ENCODE peak calls at places on chromosome 20, in ten cellular contexts. U is brain microvascular endothelial cell, V is neural progenitor cell, N is left ventricle myocardium inferior, D is kidney, X is pancreas, S is Peyer's patch, B is AG04450, H is upper lobe of right lung, J is heart right ventricle. C is an unnamed sample.

GRCh38 chr20:2596673-2597279 is 55.7 kb upstream of the NOP56 start:
- DNase-seq in V (no peak), X (no peak), D (no peak), B (no peak), N (no peak), S (no peak), J (no peak), U (peak), H (no peak), C (no peak)

GRCh38 chr20:59788196-59788735 is 145.2 kb downstream of the SYCP2 start:
- DNase-seq in S (no peak), D (no peak), V (no peak), N (no peak), H (no peak), J (no peak), U (no peak), X (no peak), B (no peak), C (no peak)

GRCh38 chr20:62358171-62358719 is 8.9 kb downstream of the LAMA5 start:
- DNase-seq in V (no peak), B (no peak), H (no peak), J (no peak), N (peak), S (no peak), U (no peak), X (peak), D (peak), C (no peak)

GRCh38 chr20:59902470-59902869 is 31.0 kb downstream of the SYCP2 start:
- DNase-seq in S (no peak), V (no peak), D (no peak), N (no peak), X (no peak), B (no peak), J (no peak), H (no peak), U (no peak), C (no peak)

GRCh38 chr20:16500197-16500596 is 73.1 kb downstream of the KIF16B start:
- DNase-seq in B (no peak), V (no peak), U (no peak), S (no peak), H (no peak), X (no peak), J (no peak), D (no peak), N (no peak), C (no peak)

GRCh38 chr20:4091332-4092135 is 76.2 kb upstream of the RNF24 start:
- DNase-seq in V (peak), U (peak), H (peak), N (peak), J (peak), D (no peak), S (peak), X (peak), B (peak), C (peak)

GRCh38 chr20:20491110-20491783 is 123.3 kb downstream of the INSM1 start:
- DNase-seq in N (no peak), U (no peak), V (no peak), H (no peak), B (no peak), J (no peak), S (no peak), D (no peak), X (no peak), C (no peak)

GRCh38 chr20:3173582-3174441 is 463 bp upstream of the LZTS3 start:
- DNase-seq in H (peak), X (peak), J (peak), V (peak), D (peak), B (peak), S (peak), N (peak), U (peak), C (peak)

GRCh38 chr20:63087872-63088680 is 81.3 kb upstream of the BHLHE23 start:
- DNase-seq in J (no peak), X (peak), V (no peak), N (peak), S (peak), B (no peak), D (peak), H (peak), U (no peak), C (no peak)

GRCh38 chr20:63114006-63114692 is 101.8 kb downstream of the YTHDF1 start:
- DNase-seq in D (peak), J (no peak), H (no peak), X (no peak), N (no peak), B (no peak), S (no peak), U (no peak), V (no peak), C (no peak)

GRCh38 chr20:17029698-17030097 is 197.1 kb upstream of the PCSK2 start:
- DNase-seq in D (no peak), B (no peak), X (no peak), J (no peak), V (no peak), N (no peak), U (no peak), H (no peak), S (no peak), C (no peak)

GRCh38 chr20:62141397-62142251 is 1.6 kb downstream of the PSMA7 start:
- DNase-seq in N (no peak), D (no peak), X (peak), S (peak), J (no peak), B (no peak), H (no peak), V (peak), U (no peak), C (no peak)

GRCh38 chr20:55417797-55418196 is 587.5 kb downstream of the CBLN4 start:
- DNase-seq in S (no peak), U (no peak), B (no peak), N (no peak), J (no peak), D (no peak), V (no peak), X (no peak), H (no peak), C (no peak)

GRCh38 chr20:10602141-10602660 is 71.6 kb downstream of the JAG1 start:
- DNase-seq in X (no peak), S (no peak), V (no peak), J (no peak), B (no peak), H (no peak), D (no peak), N (no peak), U (no peak), C (no peak)

GRCh38 chr20:63374532-63374931 is 13.4 kb upstream of the CHRNA4 start:
- DNase-seq in D (no peak), U (no peak), B (no peak), H (no peak), X (peak), V (no peak), J (no peak), N (no peak), S (no peak), C (no peak)

GRCh38 chr20:63531686-63532448 is 5.3 kb downstream of the PTK6 start:
- DNase-seq in H (no peak), X (no peak), N (no peak), U (no peak), D (peak), V (peak), B (no peak), J (no peak), S (peak), C (no peak)

GRCh38 chr20:19778404-19778803 is 20.3 kb downstream of the RIN2 start:
- DNase-seq in J (no peak), S (no peak), H (no peak), U (no peak), V (no peak), X (no peak), B (no peak), D (no peak), N (no peak), C (no peak)

GRCh38 chr20:59004763-59005522 is 2.1 kb downstream of the CTSZ start:
- DNase-seq in J (peak), N (peak), V (no peak), H (peak), D (peak), B (no peak), U (no peak), S (peak), X (no peak), C (no peak)

GRCh38 chr20:17010181-17010580 is 216.7 kb upstream of the PCSK2 start:
- DNase-seq in B (no peak), H (no peak), V (no peak), X (no peak), S (no peak), D (no peak), J (no peak), U (no peak), N (no peak), C (no peak)

GRCh38 chr20:4637081-4637797 is 84.5 kb upstream of the PRND start:
- DNase-seq in B (no peak), U (no peak), V (peak), D (no peak), H (no peak), J (no peak), S (no peak), N (no peak), X (no peak), C (no peak)

GRCh38 chr20:44715495-44716308 is 533 bp downstream of the CCN5 start:
- DNase-seq in B (no peak), D (peak), S (no peak), J (no peak), X (no peak), H (no peak), N (no peak), V (no peak), U (no peak), C (no peak)

GRCh38 chr20:58143531-58143930 is 84.9 kb downstream of the ANKRD60 start:
- DNase-seq in X (no peak), S (peak), J (no peak), N (no peak), V (no peak), D (no peak), U (no peak), H (peak), B (no peak), C (no peak)

GRCh38 chr20:50089140-50089786 is 23.7 kb downstream of the UBE2V1 start:
- DNase-seq in D (no peak), X (no peak), B (no peak), H (no peak), V (no peak), U (no peak), S (no peak), J (no peak), N (no peak), C (no peak)

GRCh38 chr20:59628171-59628570 is 23.8 kb downstream of the PHACTR3 start:
- DNase-seq in H (no peak), J (no peak), U (no peak), V (no peak), D (no peak), S (no peak), X (no peak), N (no peak), B (no peak), C (peak)

GRCh38 chr20:1676650-1677049 is 19.1 kb upstream of the SIRPG start:
- DNase-seq in V (no peak), X (no peak), J (no peak), H (no peak), B (no peak), D (no peak), U (no peak), N (no peak), S (no peak), C (no peak)

GRCh38 chr20:36155991-36156390 is 1.5 kb downstream of the EPB41L1 start:
- DNase-seq in J (no peak), H (no peak), B (no peak), U (no peak), N (no peak), V (no peak), D (no peak), X (no peak), S (no peak), C (peak)

GRCh38 chr20:48656661-48657211 is 171.1 kb downstream of the PREX1 start:
- DNase-seq in B (no peak), J (no peak), H (no peak), N (no peak), X (no peak), D (no peak), U (no peak), S (no peak), V (peak), C (peak)

GRCh38 chr20:47489448-47489872 is 12.2 kb upstream of the NCOA3 start:
- DNase-seq in J (peak), D (no peak), X (no peak), V (no peak), S (peak), N (no peak), B (no peak), U (no peak), H (no peak), C (peak)

GRCh38 chr20:47063808-47064207 is 169.2 kb downstream of the EYA2 start:
- DNase-seq in U (no peak), V (peak), X (no peak), B (no peak), H (no peak), J (no peak), S (no peak), D (no peak), N (no peak), C (no peak)

GRCh38 chr20:55667955-55668354 is 337.4 kb downstream of the CBLN4 start:
- DNase-seq in J (no peak), X (no peak), H (no peak), N (no peak), B (no peak), S (no peak), U (no peak), V (no peak), D (no peak), C (no peak)

GRCh38 chr20:46671866-46672542 is 17.2 kb downstream of the TP53RK start:
- DNase-seq in S (no peak), N (no peak), J (no peak), D (no peak), B (no peak), H (no peak), U (no peak), X (no peak), V (no peak), C (no peak)

GRCh38 chr20:43318749-43319148 is 129.0 kb upstream of the PTPRT start:
- DNase-seq in V (no peak), H (no peak), B (no peak), J (no peak), D (no peak), N (no peak), S (no peak), U (no peak), X (no peak), C (no peak)
- TF ChIP-seq CTCF in V (no peak), H (no peak), B (no peak), J (no peak), D (no peak), N (no peak), S (no peak), U (no peak), X (no peak), C (no peak)

GRCh38 chr20:18541741-18542140 is 25.5 kb upstream of the SMIM26 start:
- DNase-seq in H (no peak), B (no peak), S (no peak), X (no peak), N (no peak), U (no peak), V (no peak), D (no peak), J (no peak), C (no peak)
- H3K27ac ChIP-seq in H (no peak), B (no peak), S (no peak), X (no peak), N (no peak), U (no peak), V (no peak), D (no peak), J (no peak), C (no peak)

GRCh38 chr20:22245139-22245538 is 339.2 kb downstream of the FOXA2 start:
- DNase-seq in U (no peak), V (no peak), N (no peak), D (no peak), H (no peak), S (no peak), B (no peak), J (no peak), X (no peak), C (no peak)
- TF ChIP-seq CTCF in U (no peak), V (no peak), N (no peak), D (no peak), H (no peak), S (no peak), B (no peak), J (no peak), X (no peak), C (no peak)

GRCh38 chr20:33796907-33797544 is 14.1 kb upstream of the CHMP4B start:
- DNase-seq in U (no peak), J (no peak), N (no peak), X (no peak), D (no peak), H (no peak), S (no peak), B (no peak), V (no peak), C (no peak)
- H3K27ac ChIP-seq in U (no peak), J (no peak), N (no peak), X (peak), D (no peak), H (peak), S (peak), B (no peak), V (no peak), C (no peak)

DNA sequence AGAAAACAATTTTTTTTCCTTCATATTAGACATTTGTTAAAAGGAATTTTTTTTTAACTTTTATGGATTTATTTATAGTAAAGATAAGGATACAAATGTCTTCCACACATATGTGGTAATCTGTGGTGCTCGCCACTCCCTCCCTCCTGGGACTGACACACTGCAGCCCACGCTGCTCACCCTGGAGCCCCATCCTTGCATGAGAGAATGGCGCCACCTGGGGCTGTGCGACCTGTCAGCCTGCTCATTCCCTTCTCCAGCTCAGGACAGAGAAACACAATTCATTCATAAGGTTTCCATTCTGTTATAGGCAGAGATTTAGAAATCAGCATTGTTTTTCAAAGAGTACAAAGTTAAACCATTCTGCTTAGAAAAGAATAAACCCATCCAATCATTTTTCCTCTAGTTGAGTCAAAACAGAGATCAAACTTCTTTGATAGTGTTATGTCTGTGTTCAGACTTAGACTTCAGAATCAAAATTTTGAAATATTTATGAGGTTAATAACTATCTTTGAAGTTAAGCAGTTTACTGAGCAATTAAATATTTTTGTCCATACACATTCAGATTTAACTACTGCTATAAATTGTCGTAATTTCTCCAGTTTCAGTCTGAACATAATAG is 42.8 kb upstream of the DYNLRB1 start:
- DNase-seq in D (no peak), J (peak), B (no peak), N (peak), X (no peak), V (peak), H (no peak), S (peak), U (peak), C (peak)
- TF ChIP-seq CTCF in D (no peak), J (peak), B (peak), N (peak), X (no peak), V (peak), H (no peak), S (no peak), U (peak), C (peak)

DNA sequence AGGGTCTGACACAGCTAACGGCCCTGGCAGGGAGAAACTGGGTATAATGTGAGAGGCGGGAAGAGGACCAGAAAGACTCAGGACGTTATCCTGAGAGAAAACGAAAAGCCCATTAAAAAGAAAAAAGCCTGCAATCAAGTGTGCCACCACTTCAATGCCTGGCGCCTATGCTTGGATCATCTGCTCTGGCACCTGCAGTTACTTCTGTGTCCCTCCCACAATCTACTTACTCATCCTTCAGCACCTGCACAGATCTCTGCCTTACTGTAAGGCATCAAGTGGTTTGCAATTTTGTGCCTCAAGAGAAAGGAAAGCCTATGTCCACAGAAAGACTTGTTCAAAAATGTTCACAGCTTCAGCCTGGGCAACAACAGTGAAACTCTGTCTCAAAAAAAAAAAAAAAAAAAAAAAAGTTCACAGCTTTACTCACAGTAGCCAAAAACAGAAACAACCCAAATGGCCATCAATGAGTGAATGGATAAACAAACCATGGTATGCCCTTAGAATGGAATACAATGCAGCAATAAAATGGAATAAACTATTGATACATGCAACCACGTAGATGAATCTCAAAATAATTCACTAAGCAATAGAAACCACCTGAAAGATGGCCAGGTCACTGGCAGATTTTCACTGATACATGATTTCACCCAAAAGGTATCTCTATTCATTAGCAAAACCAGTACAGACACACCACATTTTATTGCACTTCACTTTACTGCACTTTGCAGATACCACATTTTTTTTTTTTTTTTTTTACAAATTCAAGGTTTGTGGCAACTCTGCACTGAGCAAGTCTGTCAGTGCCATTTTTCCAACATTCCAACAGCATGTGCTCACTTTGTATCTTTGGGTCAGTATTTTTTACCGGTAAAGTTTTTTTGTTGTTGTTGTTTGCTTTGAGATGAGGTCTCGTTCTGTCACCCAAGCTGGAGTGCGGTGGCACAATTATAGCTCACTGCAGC is 48.6 kb downstream of the ABHD12 start:
- DNase-seq in B (no peak), H (no peak), D (no peak), V (no peak), N (no peak), X (no peak), S (no peak), U (no peak), J (no peak), C (no peak)
- H3K27ac ChIP-seq in B (no peak), H (no peak), D (no peak), V (no peak), N (no peak), X (no peak), S (no peak), U (no peak), J (no peak), C (no peak)

GRCh38 chr20:32205502-32206382 is 1.8 kb downstream of the PLAGL2 start:
- DNase-seq in N (no peak), B (no peak), J (no peak), V (peak), X (no peak), U (no peak), H (no peak), S (no peak), D (no peak), C (no peak)

GRCh38 chr20:32206383-32207210 is 946 bp downstream of the PLAGL2 start:
- DNase-seq in U (no peak), H (no peak), S (no peak), N (no peak), J (no peak), X (no peak), B (no peak), V (peak), D (no peak), C (no peak)

GRCh38 chr20:32208499-32209154 is 947 bp downstream of the POFUT1 start:
- DNase-seq in J (no peak), X (no peak), U (no peak), V (no peak), B (no peak), N (no peak), D (no peak), H (no peak), S (no peak), C (no peak)

GRCh38 chr20:32207211-32207625 is 325 bp downstream of the PLAGL2 start:
- DNase-seq in U (no peak), B (no peak), H (no peak), X (peak), V (peak), D (peak), S (no peak), N (no peak), J (no peak), C (no peak)

GRCh38 chr20:32207626-32208498 is at the start of the genes PLAGL2 and POFUT1:
- DNase-seq in D (peak), V (peak), N (peak), U (peak), S (peak), J (peak), B (peak), X (peak), H (peak), C (peak)
- TF ChIP-seq CTCF in D (peak), V (peak), N (peak), U (no peak), S (no peak), J (peak), B (no peak), X (no peak), H (no peak), C (peak)

C was measured in dorsolateral prefrontal cortex.